ENCODE peak calls at places on chromosome 17, in seven cellular contexts. I is heart left ventricle, F is sigmoid colon, D is gastrocnemius medialis, R is spleen, B is SK-N-SH, Z is mammary epithelial cell. M is an unnamed sample. For H3K36me3, the result is how much of the 10 kb centered on the place peaks cover.

GRCh38 chr17:60164697-60165096 is 14.9 kb downstream of the CA4 start:
- DNase-seq in Z (no peak), D (no peak), I (no peak), R (no peak), B (no peak), F (peak), M (no peak)

GRCh38 chr17:68450391-68450790 is 6.9 kb downstream of the WIPI1 start:
- DNase-seq in I (no peak), R (no peak), F (no peak), Z (no peak), B (no peak), D (no peak), M (no peak)

GRCh38 chr17:27384261-27384701 is 72.0 kb upstream of the KSR1 start:
- DNase-seq in D (peak), B (no peak), I (peak), Z (peak), R (no peak), F (peak), M (no peak)

GRCh38 chr17:10803830-10804498 is at the start of gene TMEM238L:
- DNase-seq in I (no peak), Z (no peak), B (no peak), F (no peak), D (no peak), R (no peak), M (peak)

GRCh38 chr17:55157165-55157564 is 107.6 kb upstream of the HLF start:
- DNase-seq in B (no peak), F (no peak), I (no peak), Z (peak), R (no peak), D (no peak), M (peak)

GRCh38 chr17:57900991-57901743 is 51.3 kb upstream of the MRPS23 start:
- DNase-seq in F (no peak), B (no peak), D (no peak), Z (peak), R (no peak), I (no peak), M (no peak)

GRCh38 chr17:20979792-20980083 is 63.1 kb downstream of the USP22 start:
- DNase-seq in I (no peak), D (no peak), Z (no peak), R (no peak), B (no peak), F (no peak), M (peak)

GRCh38 chr17:61490540-61490975 is 38.3 kb downstream of the TBX4 start:
- DNase-seq in F (no peak), I (no peak), B (no peak), R (no peak), D (no peak), Z (peak), M (no peak)

GRCh38 chr17:9004132-9004960 is 17.0 kb upstream of the NTN1 start:
- DNase-seq in D (no peak), B (no peak), F (no peak), R (no peak), Z (no peak), I (no peak), M (peak)

GRCh38 chr17:61366715-61367413 is 32.8 kb upstream of the TBX2 start:
- DNase-seq in I (peak), F (no peak), D (no peak), B (no peak), R (peak), Z (no peak), M (peak)

GRCh38 chr17:44775136-44775837 is 16.5 kb downstream of the ADAM11 start:
- DNase-seq in D (peak), Z (peak), B (peak), I (peak), F (peak), R (peak), M (peak)

GRCh38 chr17:44828919-44829557 is 1.0 kb downstream of the GJC1 start:
- DNase-seq in F (no peak), Z (peak), I (no peak), R (no peak), B (no peak), D (no peak), M (no peak)

GRCh38 chr17:62206550-62206949 is 141.5 kb upstream of the MED13 start:
- DNase-seq in Z (no peak), I (no peak), R (no peak), F (no peak), D (no peak), B (peak), M (no peak)

GRCh38 chr17:74442670-74443515 is 11.0 kb downstream of the GPRC5C start:
- DNase-seq in I (peak), R (peak), B (peak), Z (no peak), D (peak), F (peak), M (no peak)

GRCh38 chr17:44607836-44608690 is 48.2 kb upstream of the MEIOC start:
- DNase-seq in D (no peak), R (no peak), Z (no peak), I (peak), B (peak), F (no peak), M (peak)

GRCh38 chr17:51244041-51244440 is 15.8 kb downstream of the MBTD1 start:
- DNase-seq in I (no peak), R (no peak), Z (no peak), B (no peak), F (no peak), D (no peak), M (no peak)

GRCh38 chr17:48791128-48792032 is 25.6 kb downstream of the TTLL6 start:
- DNase-seq in B (peak), Z (peak), F (peak), I (peak), D (peak), R (no peak), M (peak)

GRCh38 chr17:62859146-62859545 is 51.0 kb upstream of the MARCHF10 start:
- DNase-seq in I (no peak), F (no peak), D (no peak), B (no peak), Z (no peak), R (no peak), M (no peak)

GRCh38 chr17:73029021-73029420 is 63.5 kb downstream of the SLC39A11 start:
- DNase-seq in D (no peak), B (no peak), R (no peak), F (no peak), Z (no peak), I (no peak), M (no peak)

GRCh38 chr17:41680426-41681040 is 8.2 kb upstream of the EIF1 start:
- DNase-seq in I (no peak), Z (no peak), D (no peak), R (no peak), B (no peak), F (no peak), M (no peak)

GRCh38 chr17:48504953-48505352 is 25.9 kb downstream of the HOXB1 start:
- DNase-seq in D (no peak), Z (no peak), F (no peak), I (no peak), B (no peak), R (no peak), M (no peak)

GRCh38 chr17:29383687-29384086 is 6.5 kb upstream of the TAOK1 start:
- DNase-seq in I (no peak), D (no peak), R (no peak), F (no peak), B (no peak), Z (peak), M (no peak)

DNA sequence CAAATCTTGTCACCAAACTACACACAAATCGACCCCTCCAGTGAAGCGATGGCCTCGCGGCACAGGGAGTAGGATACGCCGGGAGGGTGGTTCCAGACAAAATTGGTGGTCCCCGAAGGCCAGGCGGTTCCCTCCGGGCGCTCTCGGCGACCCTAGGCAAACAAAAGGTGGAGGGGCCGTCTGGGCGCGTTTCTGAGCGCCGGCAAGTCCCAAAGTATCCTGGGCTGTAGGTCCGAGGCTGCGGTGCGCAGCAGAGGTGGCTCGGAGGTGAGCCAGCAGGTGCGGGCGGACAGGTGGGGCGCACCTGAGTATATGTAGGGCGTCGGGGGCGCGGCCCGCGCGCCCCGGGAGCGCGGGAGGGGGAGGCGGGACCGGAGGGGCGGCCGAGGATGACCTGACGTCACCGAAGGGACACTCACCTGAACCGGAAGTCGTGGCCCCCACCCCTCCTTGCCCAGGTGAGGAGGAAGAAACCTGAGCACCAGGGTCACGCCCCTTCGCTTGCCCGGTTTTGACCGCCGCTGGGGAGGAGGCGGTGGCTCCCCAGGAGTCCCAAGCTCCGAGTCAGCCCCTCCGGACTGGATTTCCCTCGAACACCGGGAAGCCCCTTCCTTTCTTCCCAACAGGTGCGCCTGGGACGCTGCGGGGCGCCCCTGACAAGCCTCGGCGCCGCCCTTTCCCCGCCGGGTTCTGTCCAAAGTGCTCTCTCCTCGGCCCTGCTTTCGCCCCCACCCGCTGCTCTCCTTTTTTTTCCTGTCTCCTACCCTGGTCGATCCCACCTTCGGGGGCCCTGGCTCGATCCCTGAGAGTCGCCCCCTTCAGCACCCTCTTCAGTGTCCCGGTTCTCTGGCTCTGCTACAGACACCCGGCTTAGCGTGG is at the start of gene CLDN7:
- DNase-seq in F (no peak), D (no peak), B (peak), I (no peak), Z (no peak), R (no peak), M (no peak)
- TF ChIP-seq CTCF in F (no peak), D (no peak), B (no peak), I (no peak), Z (no peak), R (no peak), M (no peak)

GRCh38 chr17:17873450-17873991 is 36.7 kb upstream of the SREBF1 start:
- DNase-seq in R (no peak), F (no peak), D (no peak), I (no peak), Z (no peak), B (no peak), M (no peak)
- H3K36me3 ChIP-seq in R (under half), F (under half), D (under half), I (under half), Z (under half), B (half or more), M (under half)

DNA sequence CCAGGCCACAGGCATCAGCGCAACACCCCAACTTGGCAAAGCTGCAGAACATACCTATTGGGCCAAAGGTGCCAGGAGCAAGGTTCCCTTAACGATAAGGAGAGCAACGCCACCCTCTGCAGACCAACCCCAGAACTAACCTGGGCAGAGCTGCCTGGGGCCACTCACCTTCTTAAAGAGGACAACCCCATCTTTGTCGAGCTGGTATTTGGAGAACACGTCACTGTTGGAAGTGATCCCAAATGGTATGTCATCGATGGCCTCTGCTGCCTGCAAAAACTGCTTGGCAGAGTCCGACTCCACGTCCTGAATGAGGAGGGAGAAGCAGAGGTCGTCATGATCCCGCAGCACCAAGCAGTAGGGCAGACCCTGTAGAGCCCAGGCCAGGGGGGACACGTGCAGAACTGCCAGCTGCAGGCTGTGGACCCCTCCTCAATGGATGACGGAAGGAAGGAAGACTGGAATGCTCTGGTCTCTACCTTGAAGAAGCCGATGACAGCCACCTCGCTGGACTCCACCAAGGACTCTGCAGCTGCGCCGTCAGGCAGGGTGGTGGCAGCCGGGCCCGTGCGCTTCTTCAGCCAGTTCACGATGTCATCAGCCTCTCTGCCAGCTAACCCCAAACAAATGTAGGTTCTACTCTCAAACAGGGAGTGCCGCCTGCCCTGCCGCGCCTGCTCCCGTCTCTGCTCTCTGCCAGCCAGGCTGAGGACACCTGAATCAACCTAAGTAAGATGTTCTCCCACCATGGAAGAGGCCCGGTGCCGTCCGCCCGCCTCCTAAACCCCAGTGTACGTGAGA is 5.2 kb downstream of the P4HB start:
- DNase-seq in Z (peak), D (peak), I (no peak), F (no peak), R (no peak), B (peak), M (peak)
- TF ChIP-seq CTCF in Z (peak), D (no peak), I (no peak), F (no peak), R (no peak), B (peak), M (peak)

GRCh38 chr17:4548061-4548461 is 7.1 kb downstream of the MYBBP1A start:
- DNase-seq in R (peak), D (no peak), F (peak), Z (no peak), B (no peak), I (no peak), M (no peak)
- H3K36me3 ChIP-seq in R (half or more), D (half or more), F (under half), Z (under half), B (half or more), I (under half), M (half or more)

M was measured in WERI-Rb-1.